ENCODE peak calls at places on chromosomes 4 and X, in eight cellular contexts. W is upper lobe of left lung; B is cardiac muscle cell; K is effector memory CD4-positive, alpha-beta T cell; M is ascending aorta; F is AG04450; V is HCT116; C is IMR-90. P is an unnamed sample.
A peak's percentile ranks its signal among the peaks of the same experiment; 100 is the strongest.

GRCh38 chr4:61995717-61996337 is 795.7 kb downstream of the ADGRL3 start:
- DNase-seq in C (no peak), V (no peak), F (no peak), K (no peak), W (no peak), B (no peak), M (no peak), P (no peak)

GRCh38 chr4:40333921-40334352 is 1.2 kb upstream of the CHRNA9 start:
- DNase-seq in M (no peak), W (no peak), V (peak; percentile 69), F (peak; percentile 32), B (peak; percentile 87), K (no peak), C (peak; percentile 76), P (no peak)

GRCh38 chr4:88737304-88738015 is 39.8 kb upstream of the NAP1L5 start:
- DNase-seq in V (no peak), B (no peak), W (no peak), F (no peak), K (no peak), M (no peak), C (peak; percentile 12), P (no peak)

GRCh38 chr4:103786014-103786413 is 66.2 kb upstream of the TACR3 start:
- DNase-seq in B (peak; percentile 26), M (no peak), C (no peak), F (no peak), W (no peak), V (peak; percentile 56), K (no peak), P (no peak)

GRCh38 chr4:54001558-54002365 is 62.6 kb downstream of the CHIC2 start:
- DNase-seq in C (no peak), B (no peak), K (no peak), M (no peak), V (no peak), F (no peak), W (no peak), P (no peak)

GRCh38 chrX:54529166-54529558 is 857 bp upstream of the GNL3L start:
- DNase-seq in F (no peak), B (no peak), V (no peak), M (no peak), W (no peak), C (no peak), K (no peak), P (no peak)

GRCh38 chr4:26871611-26872010 is 11.0 kb downstream of the STIM2 start:
- DNase-seq in V (no peak), W (no peak), C (peak; percentile 31), M (no peak), K (no peak), F (no peak), B (peak; percentile 83), P (no peak)

GRCh38 chr4:107648178-107648991 is 71.6 kb downstream of the PAPSS1 start:
- DNase-seq in V (no peak), C (no peak), W (no peak), B (no peak), M (no peak), K (no peak), F (no peak), P (no peak)

GRCh38 chr4:108247511-108248088 is 78.9 kb upstream of the LEF1 start:
- DNase-seq in K (no peak), C (no peak), B (no peak), M (no peak), F (no peak), V (peak; percentile 8), W (no peak), P (no peak)

GRCh38 chr4:57077550-57078311 is 32.5 kb downstream of the IGFBP7 start:
- DNase-seq in B (peak; percentile 83), W (no peak), V (no peak), F (no peak), C (peak; percentile 79), M (no peak), K (no peak), P (no peak)

GRCh38 chrX:130071611-130072349 is 38.5 kb downstream of the ELF4 start:
- DNase-seq in W (no peak), B (no peak), C (no peak), F (no peak), M (no peak), V (no peak), K (no peak), P (no peak)

GRCh38 chr4:76105652-76106051 is 31.1 kb downstream of the ART3 start:
- DNase-seq in K (no peak), C (no peak), W (no peak), M (no peak), B (no peak), V (no peak), F (no peak), P (no peak)
- H3K4me3 ChIP-seq in K (no peak overlapping the region), C (no peak overlapping the region), W (no peak overlapping the region), M (no peak overlapping the region), B (no peak overlapping the region), V (no peak overlapping the region), F (no peak overlapping the region), P (no peak overlapping the region)

DNA sequence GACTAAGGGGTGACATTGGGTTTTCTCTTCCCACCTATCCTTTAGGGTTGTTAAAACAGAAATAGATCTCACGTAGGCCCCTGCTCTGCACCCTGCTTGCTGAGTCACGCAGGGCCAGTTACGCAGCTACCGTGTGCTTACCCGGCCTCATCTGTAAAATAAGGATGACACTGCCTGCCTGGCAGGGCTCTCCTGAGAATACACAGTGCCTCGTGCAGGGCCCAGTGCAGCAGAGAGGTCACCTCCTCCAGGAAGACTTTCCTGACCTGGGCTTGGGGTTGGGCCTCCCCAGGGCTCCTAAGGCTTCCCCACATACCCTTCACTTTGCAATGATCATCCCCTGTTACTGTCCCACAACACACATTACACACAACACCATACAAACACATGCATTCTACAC is 33.6 kb upstream of the JAKMIP1 start:
- DNase-seq in F (no peak), W (no peak), B (no peak), K (no peak), V (no peak), M (peak; percentile 28), C (no peak), P (no peak)
- H3K27me3 ChIP-seq in F (peaks cover 4% of the 10 kb centered on the region), W (no peaks in the 10 kb centered on the region), B (no peaks in the 10 kb centered on the region), K (no peaks in the 10 kb centered on the region), V (no peaks in the 10 kb centered on the region), M (no peaks in the 10 kb centered on the region), C (peaks cover 13% of the 10 kb centered on the region), P (no peaks in the 10 kb centered on the region)

GRCh38 chrX:12972239-12972638 is 2.7 kb upstream of the TMSB4X start:
- DNase-seq in F (no peak), V (no peak), W (no peak), K (no peak), C (no peak), M (no peak), B (no peak), P (no peak)

GRCh38 chrX:12974797-12975669 is at the start of gene TMSB4X:
- DNase-seq in F (no peak), B (peak; percentile 87), W (peak; percentile 96), K (peak; percentile 67), C (peak; percentile 74), V (no peak), M (peak; percentile 91), P (peak; percentile 83)

GRCh38 chrX:12972867-12973560 is 1.9 kb upstream of the TMSB4X start:
- DNase-seq in F (no peak), K (no peak), B (no peak), V (no peak), M (no peak), W (no peak), C (no peak), P (no peak)

GRCh38 chrX:12974217-12974796 is 603 bp upstream of the TMSB4X start:
- DNase-seq in V (no peak), B (peak; percentile 66), W (peak; percentile 87), C (peak; percentile 54), M (peak; percentile 85), F (no peak), K (no peak), P (peak; percentile 25)

DNA sequence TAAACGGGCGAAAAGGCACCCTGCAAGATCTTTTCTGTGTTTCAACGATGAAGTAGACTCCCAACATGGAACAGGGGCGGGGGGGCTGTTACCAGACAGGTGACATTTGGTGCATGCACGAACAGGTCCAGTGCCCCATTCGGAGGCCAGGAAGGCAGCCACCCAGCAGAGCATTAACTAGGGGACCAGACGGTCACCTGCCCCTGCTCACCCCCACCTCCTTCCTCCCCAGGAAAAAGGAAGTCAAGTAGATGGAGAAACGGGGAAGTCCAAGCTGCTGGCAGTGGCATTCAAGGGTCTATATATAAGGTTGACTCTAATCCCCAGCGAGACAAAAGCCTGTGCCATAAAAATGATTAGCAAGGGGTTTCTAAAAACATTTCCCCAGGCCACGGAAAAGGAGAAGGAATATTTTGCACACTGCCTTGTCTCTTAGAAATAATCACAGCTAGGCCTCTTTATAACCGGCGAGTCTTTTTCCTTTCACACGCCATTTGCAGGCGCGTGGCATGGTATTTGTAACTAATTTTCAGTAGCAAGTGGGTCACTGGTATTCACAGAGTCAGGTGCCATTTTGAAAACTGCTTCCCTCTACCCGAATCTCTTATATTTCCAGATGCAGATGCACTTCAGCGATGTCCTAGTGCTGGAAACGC is 1.2 kb upstream of the TMSB4X start:
- DNase-seq in V (no peak), B (no peak), W (no peak), K (no peak), F (no peak), C (no peak), M (peak; percentile 69), P (no peak)
- H3K27ac ChIP-seq in V (peak overlapping the region; percentile 71), B (no peak overlapping the region), W (peak overlapping the region; percentile 97), K (peak overlapping the region; percentile 90), F (no peak overlapping the region), C (no peak overlapping the region), M (peak overlapping the region; percentile 86), P (peak overlapping the region; percentile 88)

GRCh38 chrX:41009816-41010187 is 75.4 kb upstream of the USP9X start:
- DNase-seq in V (no peak), K (no peak), B (no peak), M (no peak), W (no peak), C (no peak), F (no peak), P (no peak)
- H3K4me3 ChIP-seq in V (no peak overlapping the region), K (peak overlapping the region; percentile 30), B (no peak overlapping the region), M (peak overlapping the region; percentile 58), W (peak overlapping the region; percentile 33), C (no peak overlapping the region), F (peak overlapping the region; percentile 41), P (peak overlapping the region; percentile 36)

GRCh38 chr4:139625487-139625886 is 40.1 kb upstream of the MGST2 start:
- DNase-seq in K (no peak), W (peak; percentile 7), B (no peak), V (no peak), F (no peak), M (no peak), C (no peak), P (no peak)

GRCh38 chr4:139619644-139620043 is 46.0 kb upstream of the MGST2 start:
- DNase-seq in F (no peak), B (peak; percentile 50), K (no peak), M (no peak), V (no peak), W (no peak), C (no peak), P (no peak)

GRCh38 chr4:139628184-139629012 is 37.2 kb upstream of the MGST2 start:
- DNase-seq in B (no peak), F (no peak), C (no peak), W (no peak), V (no peak), K (no peak), M (no peak), P (no peak)

GRCh38 chr4:139622856-139623255 is 42.8 kb upstream of the MGST2 start:
- DNase-seq in C (no peak), V (no peak), W (no peak), F (no peak), M (no peak), B (no peak), K (no peak), P (no peak)

GRCh38 chr4:139624441-139625130 is 41.0 kb upstream of the MGST2 start:
- DNase-seq in M (no peak), F (no peak), K (no peak), B (no peak), W (no peak), V (no peak), C (no peak), P (no peak)
- H3K27me3 ChIP-seq in M (no peaks in the 10 kb centered on the region), F (peaks cover 6% of the 10 kb centered on the region), K (no peaks in the 10 kb centered on the region), B (no peaks in the 10 kb centered on the region), W (no peaks in the 10 kb centered on the region), V (no peaks in the 10 kb centered on the region), C (peaks cover 38% of the 10 kb centered on the region), P (no peaks in the 10 kb centered on the region)

P was measured in heart right ventricle.